ENCODE peak calls at places on chromosomes 5 and 9, in five cellular contexts. One of them, this sample, is unnamed.

GRCh38 chr5:10333154-10334006 is 20.1 kb upstream of the MARCHF6 start:
- DNase-seq in HepG2: no peak
- DNase-seq in GM12878: no peak
- DNase-seq in SK-N-SH: peak
- DNase-seq in H1: peak
- DNase-seq in this sample: no peak

GRCh38 chr5:114418546-114419388 is 56.9 kb downstream of the KCNN2 start:
- DNase-seq in HepG2: no peak
- DNase-seq in H1: no peak
- DNase-seq in GM12878: peak
- DNase-seq in SK-N-SH: no peak
- DNase-seq in this sample: no peak

GRCh38 chr5:16539169-16539666 is 73.6 kb upstream of the ZNF622 start:
- DNase-seq in HepG2: peak
- DNase-seq in H1: no peak
- DNase-seq in GM12878: no peak
- DNase-seq in SK-N-SH: no peak
- DNase-seq in this sample: no peak

GRCh38 chr5:32144637-32145207 is 29.4 kb downstream of the GOLPH3 start:
- DNase-seq in GM12878: no peak
- DNase-seq in H1: no peak
- DNase-seq in HepG2: no peak
- DNase-seq in SK-N-SH: peak
- DNase-seq in this sample: no peak

GRCh38 chr5:21831145-21831787 is 1021.9 kb downstream of the CDH12 start:
- DNase-seq in SK-N-SH: no peak
- DNase-seq in GM12878: peak
- DNase-seq in H1: no peak
- DNase-seq in HepG2: no peak
- DNase-seq in this sample: no peak

GRCh38 chr9:137968235-137968634 is 90.7 kb downstream of the CACNA1B start:
- DNase-seq in GM12878: no peak
- DNase-seq in H1: no peak
- DNase-seq in HepG2: no peak
- DNase-seq in SK-N-SH: peak
- DNase-seq in this sample: peak

GRCh38 chr9:122128432-122129343 is 30.9 kb downstream of the NDUFA8 start:
- DNase-seq in H1: no peak
- DNase-seq in GM12878: no peak
- DNase-seq in HepG2: no peak
- DNase-seq in SK-N-SH: no peak
- DNase-seq in this sample: no peak

GRCh38 chr5:139808481-139809330 is 13.1 kb downstream of the PSD2 start:
- DNase-seq in H1: peak
- DNase-seq in GM12878: no peak
- DNase-seq in HepG2: no peak
- DNase-seq in SK-N-SH: no peak
- DNase-seq in this sample: peak

GRCh38 chr5:17135050-17135449 is 82.4 kb upstream of the BASP1 start:
- DNase-seq in SK-N-SH: no peak
- DNase-seq in GM12878: no peak
- DNase-seq in H1: no peak
- DNase-seq in HepG2: no peak
- DNase-seq in this sample: no peak

GRCh38 chr5:68122929-68123328 is 92.6 kb upstream of the PIK3R1 start:
- DNase-seq in H1: no peak
- DNase-seq in HepG2: no peak
- DNase-seq in SK-N-SH: no peak
- DNase-seq in GM12878: no peak
- DNase-seq in this sample: no peak

GRCh38 chr5:40333459-40334241 is 346.1 kb upstream of the PTGER4 start:
- DNase-seq in SK-N-SH: no peak
- DNase-seq in GM12878: no peak
- DNase-seq in H1: no peak
- DNase-seq in HepG2: no peak
- DNase-seq in this sample: no peak

GRCh38 chr5:53779541-53779981 is 219.1 kb downstream of the NDUFS4 start:
- DNase-seq in HepG2: no peak
- DNase-seq in H1: no peak
- DNase-seq in GM12878: no peak
- DNase-seq in SK-N-SH: peak
- DNase-seq in this sample: no peak

GRCh38 chr5:25754895-25755294 is 1110.1 kb upstream of the CDH10 start:
- DNase-seq in HepG2: peak
- DNase-seq in H1: no peak
- DNase-seq in GM12878: no peak
- DNase-seq in SK-N-SH: no peak
- DNase-seq in this sample: no peak

GRCh38 chr9:116592926-116593325 is 94.2 kb upstream of the TRIM32 start:
- DNase-seq in HepG2: no peak
- DNase-seq in SK-N-SH: no peak
- DNase-seq in H1: no peak
- DNase-seq in GM12878: no peak
- DNase-seq in this sample: no peak

GRCh38 chr9:125272697-125273096 is 11.1 kb downstream of the GAPVD1 start:
- DNase-seq in GM12878: no peak
- DNase-seq in H1: no peak
- DNase-seq in SK-N-SH: no peak
- DNase-seq in HepG2: peak
- DNase-seq in this sample: no peak

GRCh38 chr9:77826621-77827020 is 178.5 kb upstream of the GNA14 start:
- DNase-seq in GM12878: no peak
- DNase-seq in SK-N-SH: no peak
- DNase-seq in H1: no peak
- DNase-seq in HepG2: no peak
- DNase-seq in this sample: no peak

GRCh38 chr5:68225188-68225910 is 9.8 kb downstream of the PIK3R1 start:
- DNase-seq in GM12878: no peak
- DNase-seq in HepG2: peak
- DNase-seq in SK-N-SH: no peak
- DNase-seq in H1: no peak
- DNase-seq in this sample: no peak

GRCh38 chr9:134065720-134066419 is 2.0 kb downstream of the BRD3 start:
- DNase-seq in GM12878: peak
- DNase-seq in SK-N-SH: peak
- DNase-seq in HepG2: peak
- DNase-seq in H1: no peak
- DNase-seq in this sample: peak

GRCh38 chr9:95507456-95508241 is 9.1 kb downstream of the PTCH1 start:
- DNase-seq in SK-N-SH: peak
- DNase-seq in H1: peak
- DNase-seq in GM12878: no peak
- DNase-seq in HepG2: peak
- DNase-seq in this sample: no peak

GRCh38 chr9:100466171-100466827 is 6.7 kb upstream of the TMEFF1 start:
- DNase-seq in HepG2: peak
- DNase-seq in H1: no peak
- DNase-seq in SK-N-SH: no peak
- DNase-seq in GM12878: no peak
- DNase-seq in this sample: no peak

GRCh38 chr5:17379188-17379951 is 118.7 kb upstream of the TAF11L2 start:
- DNase-seq in HepG2: no peak
- DNase-seq in SK-N-SH: peak
- DNase-seq in GM12878: no peak
- DNase-seq in H1: no peak
- DNase-seq in this sample: no peak

GRCh38 chr9:10232352-10232930 is 380.4 kb downstream of the PTPRD start:
- DNase-seq in HepG2: no peak
- DNase-seq in GM12878: no peak
- DNase-seq in H1: no peak
- DNase-seq in SK-N-SH: no peak
- DNase-seq in this sample: no peak

GRCh38 chr9:133058550-133059320 is 3.0 kb upstream of the CEL start:
- DNase-seq in HepG2: no peak
- DNase-seq in H1: no peak
- DNase-seq in GM12878: peak
- DNase-seq in SK-N-SH: no peak
- DNase-seq in this sample: peak

GRCh38 chr5:41794478-41794877 is 75.7 kb downstream of the OXCT1 start:
- DNase-seq in HepG2: peak
- DNase-seq in GM12878: no peak
- DNase-seq in H1: no peak
- DNase-seq in SK-N-SH: no peak
- DNase-seq in this sample: no peak

GRCh38 chr9:34372598-34373011 is 4.1 kb downstream of the MYORG start:
- DNase-seq in GM12878: no peak
- DNase-seq in SK-N-SH: no peak
- DNase-seq in H1: peak
- DNase-seq in HepG2: no peak
- DNase-seq in this sample: no peak

GRCh38 chr5:35919191-35919590 is 19.2 kb downstream of the CAPSL start:
- DNase-seq in H1: no peak
- DNase-seq in GM12878: no peak
- DNase-seq in HepG2: no peak
- DNase-seq in SK-N-SH: no peak
- DNase-seq in this sample: no peak

DNA sequence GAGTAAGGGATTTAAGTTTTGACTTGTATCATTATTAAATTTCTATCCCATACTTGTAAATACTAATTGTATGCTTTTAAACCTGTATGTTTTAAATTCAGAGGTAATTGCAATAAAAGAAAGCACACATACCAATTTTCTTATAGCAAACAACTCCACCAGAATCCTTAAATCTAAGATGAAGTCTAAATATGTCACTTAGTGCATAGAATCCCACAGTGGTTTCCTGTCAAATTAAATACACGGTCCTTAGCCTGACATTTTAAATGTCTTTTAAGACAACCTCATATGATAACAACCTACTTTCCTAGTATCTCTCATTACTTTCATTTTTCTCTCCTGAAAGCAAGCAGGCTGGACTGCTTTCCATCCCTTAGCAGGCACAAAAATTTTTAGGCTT is 52.0 kb downstream of the JMY start:
- DNase-seq in H1: no peak
- DNase-seq in SK-N-SH: no peak
- DNase-seq in GM12878: no peak
- DNase-seq in HepG2: no peak
- DNase-seq in this sample: no peak
- TF ChIP-seq GABPA in H1: no peak
- TF ChIP-seq GABPA in SK-N-SH: no peak
- TF ChIP-seq GABPA in GM12878: no peak
- TF ChIP-seq GABPA in HepG2: no peak
- TF ChIP-seq GABPA in this sample: no peak

GRCh38 chr5:57862471-57863282 is 380.1 kb upstream of the ACTBL2 start:
- DNase-seq in SK-N-SH: no peak
- DNase-seq in HepG2: no peak
- DNase-seq in H1: no peak
- DNase-seq in GM12878: no peak
- DNase-seq in this sample: no peak
- TF ChIP-seq YY1 in SK-N-SH: no peak
- TF ChIP-seq YY1 in HepG2: no peak
- TF ChIP-seq YY1 in H1: no peak
- TF ChIP-seq YY1 in GM12878: no peak
- TF ChIP-seq YY1 in this sample: no peak

DNA sequence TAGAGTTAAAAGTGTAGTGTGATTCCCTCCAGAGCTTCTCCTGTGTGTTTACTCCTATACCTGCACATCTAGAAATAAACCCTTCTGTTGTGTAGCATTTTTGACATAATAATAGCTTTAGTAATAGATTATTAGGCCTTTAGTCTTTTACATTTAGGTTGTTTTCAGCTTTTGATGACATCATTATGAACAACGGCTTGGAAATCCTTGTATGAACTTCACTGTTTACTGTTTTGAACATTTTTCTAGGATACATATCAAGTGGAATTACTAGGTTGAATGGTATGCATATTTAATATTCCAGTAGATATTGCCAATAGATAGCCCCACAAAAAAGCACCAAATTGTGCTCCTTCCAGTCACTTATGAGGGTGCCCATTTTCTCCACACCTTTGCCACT is 174.0 kb downstream of the ARHGAP26 start:
- DNase-seq in SK-N-SH: no peak
- DNase-seq in H1: no peak
- DNase-seq in GM12878: no peak
- DNase-seq in HepG2: no peak
- DNase-seq in this sample: no peak
- TF ChIP-seq GABPA in SK-N-SH: no peak
- TF ChIP-seq GABPA in H1: no peak
- TF ChIP-seq GABPA in GM12878: no peak
- TF ChIP-seq GABPA in HepG2: no peak
- TF ChIP-seq GABPA in this sample: no peak

DNA sequence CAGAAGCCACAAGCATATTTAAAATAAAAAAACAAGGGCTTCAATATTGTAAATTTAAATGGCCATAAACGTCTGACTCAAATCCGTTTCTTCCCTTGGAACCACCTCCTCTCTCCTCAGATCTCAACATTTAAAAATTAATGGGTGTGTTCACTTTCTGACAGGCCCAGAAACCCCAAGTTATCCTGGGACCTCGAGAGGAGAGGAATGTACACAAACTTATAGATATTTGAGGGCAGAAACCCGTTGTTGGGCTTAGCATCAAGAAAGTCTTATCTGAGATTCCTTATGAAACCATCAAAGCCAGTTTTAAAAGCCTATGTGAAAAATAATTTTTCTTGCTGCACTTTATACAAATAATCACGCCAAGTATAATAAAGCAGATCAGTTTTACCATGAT is 29.2 kb downstream of the MLLT3 start:
- DNase-seq in SK-N-SH: no peak
- DNase-seq in GM12878: no peak
- DNase-seq in HepG2: no peak
- DNase-seq in H1: no peak
- DNase-seq in this sample: no peak
- TF ChIP-seq YY1 in SK-N-SH: no peak
- TF ChIP-seq YY1 in GM12878: no peak
- TF ChIP-seq YY1 in HepG2: no peak
- TF ChIP-seq YY1 in H1: no peak
- TF ChIP-seq YY1 in this sample: no peak

GRCh38 chr5:181087309-181087708 is 43.7 kb downstream of the OR2V1 start:
- DNase-seq in GM12878: no peak
- DNase-seq in HepG2: no peak
- DNase-seq in SK-N-SH: no peak
- DNase-seq in H1: no peak
- DNase-seq in this sample: no peak
- TF ChIP-seq GABPA in GM12878: no peak
- TF ChIP-seq GABPA in HepG2: no peak
- TF ChIP-seq GABPA in SK-N-SH: no peak
- TF ChIP-seq GABPA in H1: no peak
- TF ChIP-seq GABPA in this sample: no peak

GRCh38 chr9:93968451-93969327 is 13.5 kb upstream of the BARX1 start:
- DNase-seq in H1: no peak
- DNase-seq in HepG2: peak
- DNase-seq in GM12878: no peak
- DNase-seq in SK-N-SH: no peak
- DNase-seq in this sample: no peak

GRCh38 chr9:93965830-93966577 is 10.8 kb upstream of the BARX1 start:
- DNase-seq in SK-N-SH: no peak
- DNase-seq in GM12878: no peak
- DNase-seq in H1: no peak
- DNase-seq in HepG2: no peak
- DNase-seq in this sample: no peak

GRCh38 chr9:93969328-93969661 is 14.1 kb upstream of the BARX1 start:
- DNase-seq in HepG2: no peak
- DNase-seq in SK-N-SH: no peak
- DNase-seq in GM12878: no peak
- DNase-seq in H1: no peak
- DNase-seq in this sample: no peak

GRCh38 chr9:93964685-93965084 is 9.5 kb upstream of the BARX1 start:
- DNase-seq in H1: no peak
- DNase-seq in GM12878: no peak
- DNase-seq in SK-N-SH: no peak
- DNase-seq in HepG2: no peak
- DNase-seq in this sample: peak

GRCh38 chr9:93967020-93967803 is 12.1 kb upstream of the BARX1 start:
- DNase-seq in H1: no peak
- DNase-seq in HepG2: no peak
- DNase-seq in SK-N-SH: no peak
- DNase-seq in GM12878: no peak
- DNase-seq in this sample: no peak
- TF ChIP-seq YY1 in H1: no peak
- TF ChIP-seq YY1 in HepG2: no peak
- TF ChIP-seq YY1 in SK-N-SH: no peak
- TF ChIP-seq YY1 in GM12878: no peak
- TF ChIP-seq YY1 in this sample: no peak

This sample was measured in K562.